ENCODE peak calls at places on chromosomes 16 and 17, in nine cellular contexts. A, S, W, Y, M, N, G, O and P are unnamed samples.

GRCh38 chr16:50744911-50745310 is 3.0 kb downstream of the CYLD start:
- DNase-seq in S (no peak), G (no peak), M (no peak), A (peak; percentile 45), O (no peak), Y (no peak), N (no peak), W (no peak), P (no peak)

GRCh38 chr17:38916771-38917170 is 8.6 kb upstream of the LASP1NB start:
- DNase-seq in W (no peak), M (no peak), N (no peak), Y (no peak), O (no peak), A (no peak), G (no peak), S (no peak), P (no peak)

GRCh38 chr16:56298948-56299602 is 107.8 kb downstream of the GNAO1 start:
- DNase-seq in S (no peak), A (no peak), M (no peak), N (no peak), Y (peak; percentile 33), W (no peak), O (no peak), G (no peak), P (no peak)

GRCh38 chr17:35630530-35631148 is 43.5 kb downstream of the AP2B1 start:
- DNase-seq in N (peak; percentile 41), O (no peak), W (no peak), Y (no peak), G (no peak), A (no peak), S (no peak), M (no peak), P (no peak)

GRCh38 chr16:56258508-56259424 is 67.5 kb downstream of the GNAO1 start:
- DNase-seq in W (no peak), A (no peak), M (no peak), S (no peak), Y (no peak), N (no peak), O (no peak), G (no peak), P (no peak)

GRCh38 chr17:33137411-33137810 is 145.8 kb downstream of the SPACA3 start:
- DNase-seq in Y (no peak), G (no peak), O (no peak), M (no peak), W (no peak), S (no peak), N (no peak), A (no peak), P (no peak)

GRCh38 chr17:72926171-72926570 is 166.3 kb downstream of the SLC39A11 start:
- DNase-seq in O (no peak), W (no peak), A (no peak), S (no peak), M (no peak), G (no peak), N (no peak), Y (no peak), P (no peak)

GRCh38 chr17:42553161-42553818 is 567 bp downstream of the HSD17B1 start:
- DNase-seq in O (no peak), G (no peak), W (no peak), M (no peak), N (peak; percentile 65), S (no peak), Y (no peak), A (no peak), P (no peak)

GRCh38 chr17:47220531-47220999 is 11.4 kb downstream of the MYL4 start:
- DNase-seq in S (no peak), M (no peak), A (no peak), Y (no peak), W (no peak), N (no peak), O (no peak), G (no peak), P (no peak)

GRCh38 chr16:23155445-23156049 is 6.3 kb upstream of the USP31 start:
- DNase-seq in S (peak; percentile 25), W (no peak), M (peak; percentile 5), Y (no peak), G (no peak), A (no peak), N (peak; percentile 33), O (peak; percentile 45), P (peak; percentile 22)

GRCh38 chr16:23678430-23679273 is at the start of gene PLK1:
- DNase-seq in O (peak; percentile 88), S (peak; percentile 92), M (peak; percentile 89), Y (peak; percentile 66), G (peak; percentile 73), A (peak; percentile 71), N (peak; percentile 80), W (peak; percentile 70), P (peak; percentile 92)

DNA sequence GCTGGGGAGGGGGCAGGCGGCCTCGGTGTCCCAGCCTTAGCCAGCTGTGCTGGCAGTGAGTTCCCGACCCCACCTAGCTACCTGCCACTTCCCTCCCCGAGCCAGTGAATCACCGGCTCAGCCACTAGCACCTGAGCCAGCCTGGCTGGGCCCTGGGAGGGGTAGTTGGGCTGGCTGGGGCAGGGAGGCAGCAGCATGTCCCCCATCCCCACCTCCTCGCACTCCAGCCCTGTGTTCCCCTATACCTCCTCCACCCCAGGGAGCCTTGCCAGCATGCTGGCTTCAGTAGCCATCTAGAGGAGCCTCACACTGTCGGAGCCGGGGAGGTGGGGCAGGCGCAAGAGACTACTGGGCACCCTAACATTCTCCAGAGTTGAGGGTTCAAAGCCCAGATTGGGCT is 2.8 kb downstream of the EVPL start:
- DNase-seq in S (no peak), N (no peak), O (no peak), W (no peak), M (no peak), A (no peak), G (no peak), Y (no peak), P (no peak)
- H3K4me3 ChIP-seq in S (no peak overlapping the region), N (no peak overlapping the region), O (no peak overlapping the region), W (peak overlapping the region; percentile 50), M (no peak overlapping the region), A (no peak overlapping the region), G (no peak overlapping the region), Y (no peak overlapping the region), P (no peak overlapping the region)

GRCh38 chr16:30084816-30085159 is 6.9 kb downstream of the TBX6 start:
- DNase-seq in Y (no peak), M (no peak), G (no peak), W (no peak), A (no peak), O (no peak), N (no peak), S (no peak), P (no peak)

GRCh38 chr16:30085820-30086219 is 5.9 kb downstream of the TBX6 start:
- DNase-seq in W (no peak), Y (no peak), G (no peak), A (no peak), O (no peak), N (no peak), M (no peak), S (no peak), P (no peak)

GRCh38 chr16:30086291-30087140 is 5.2 kb downstream of the TBX6 start:
- DNase-seq in O (no peak), S (no peak), N (no peak), G (no peak), A (no peak), Y (no peak), W (no peak), M (no peak), P (no peak)

GRCh38 chr16:30084096-30084815 is 7.5 kb downstream of the TBX6 start:
- DNase-seq in G (no peak), Y (no peak), A (no peak), W (no peak), M (no peak), O (no peak), N (no peak), S (no peak), P (no peak)

DNA sequence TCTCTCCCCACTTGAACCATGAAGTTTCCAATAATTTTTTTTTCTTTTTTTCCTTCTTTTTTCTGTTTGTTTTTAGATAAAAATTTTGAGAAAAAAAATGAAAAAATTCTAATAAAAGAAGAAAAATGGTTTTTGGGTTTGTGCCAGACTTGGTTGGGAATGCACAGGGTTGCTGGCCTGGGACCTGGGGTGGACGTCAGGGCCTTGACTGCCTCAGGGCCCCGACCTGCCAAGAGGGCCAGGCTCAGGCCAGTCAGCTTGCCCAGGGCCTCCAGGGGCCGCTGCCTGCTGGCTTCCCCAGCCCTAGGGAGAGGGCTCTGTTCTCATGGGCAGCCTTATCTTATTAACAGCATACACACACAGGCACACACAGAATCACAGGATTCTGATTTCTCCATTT is 6.5 kb downstream of the TBX6 start:
- DNase-seq in M (no peak), Y (no peak), G (no peak), N (no peak), W (no peak), S (no peak), A (no peak), O (no peak), P (no peak)
- TF ChIP-seq CTCF in M (no peak), Y (no peak), G (no peak), N (no peak), W (no peak), S (no peak), A (no peak), O (no peak), P (no peak)

DNA sequence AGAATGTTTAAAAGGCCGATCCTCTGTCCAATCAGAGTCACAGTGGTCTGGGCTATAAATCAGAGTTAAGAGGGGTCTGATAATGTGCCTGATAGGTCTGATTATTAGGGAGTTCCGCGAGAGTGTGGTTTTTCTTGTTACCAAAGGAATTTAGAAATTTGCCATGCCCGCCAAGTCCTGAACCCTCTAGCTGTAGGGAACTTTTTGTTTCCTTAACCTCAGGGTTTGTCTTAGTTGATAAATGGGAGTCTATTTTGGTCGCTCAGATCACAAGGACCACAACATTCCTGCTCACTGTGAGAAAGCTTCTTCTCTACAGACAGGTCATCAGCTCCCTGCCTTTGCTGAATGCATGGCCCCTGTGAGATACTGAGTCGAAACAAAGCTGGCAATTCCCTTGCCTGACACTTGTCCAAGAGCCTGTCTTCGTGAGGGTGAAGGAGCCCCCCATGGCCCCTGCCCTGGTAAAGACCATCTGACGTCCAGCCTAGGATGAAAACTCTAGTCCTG is 497.8 kb downstream of the HS3ST4 start:
- DNase-seq in N (no peak), M (no peak), Y (no peak), W (no peak), S (no peak), O (no peak), G (no peak), A (no peak), P (no peak)
- H3K4me3 ChIP-seq in N (no peak overlapping the region), M (no peak overlapping the region), Y (no peak overlapping the region), W (no peak overlapping the region), S (no peak overlapping the region), O (no peak overlapping the region), G (no peak overlapping the region), A (no peak overlapping the region), P (no peak overlapping the region)

DNA sequence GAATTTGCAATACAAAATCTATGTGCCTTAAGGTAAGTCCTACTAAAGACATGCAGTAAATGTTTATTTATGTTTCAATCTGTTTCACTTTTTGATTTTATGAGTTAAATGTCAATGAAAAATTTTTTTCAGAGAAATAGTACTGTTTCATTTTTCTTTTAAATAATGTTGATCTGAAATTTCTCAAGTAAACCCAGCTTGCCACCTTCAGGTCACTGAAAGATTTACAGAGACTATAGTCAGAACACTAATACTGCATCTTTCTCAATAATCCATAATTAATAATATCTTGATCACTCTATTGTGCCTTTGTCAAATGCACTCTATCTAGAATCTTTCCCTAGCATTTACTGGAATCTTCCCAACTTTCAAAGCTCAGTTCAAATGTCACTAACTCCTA is 6.5 kb upstream of the DHX40 start:
- DNase-seq in W (no peak), A (no peak), S (peak; percentile 19), Y (no peak), N (peak; percentile 35), G (no peak), O (no peak), M (no peak), P (no peak)
- TF ChIP-seq CTCF in W (no peak), A (peak; percentile 61), S (peak; percentile 44), Y (peak; percentile 36), N (peak; percentile 21), G (no peak), O (peak; percentile 56), M (no peak), P (peak; percentile 14)